ENCODE peak calls at places on chromosomes 11 and 22, in nine cellular contexts. V, Z, G, Y, J, O, N, K and R are unnamed samples.

GRCh38 chr22:40261783-40262182 is 84.1 kb downstream of the TNRC6B start:
- DNase-seq in N (no peak), K (no peak), Y (no peak), V (no peak), G (no peak), J (no peak), O (no peak), Z (no peak), R (no peak)

GRCh38 chr22:21568207-21569075 is 927 bp downstream of the UBE2L3 start:
- DNase-seq in J (peak), Y (no peak), V (peak), K (peak), N (no peak), G (no peak), Z (peak), O (peak), R (no peak)

GRCh38 chr11:75734491-75735180 is 17.0 kb downstream of the MOGAT2 start:
- DNase-seq in N (no peak), G (no peak), K (no peak), O (no peak), V (peak), Z (no peak), J (no peak), Y (no peak), R (no peak)

GRCh38 chr11:11569936-11570491 is 51.8 kb downstream of the GALNT18 start:
- DNase-seq in K (no peak), N (peak), O (no peak), J (peak), G (no peak), Z (no peak), Y (no peak), V (no peak), R (no peak)

GRCh38 chr11:18853086-18853720 is 61.6 kb upstream of the PTPN5 start:
- DNase-seq in V (no peak), N (no peak), G (no peak), Y (no peak), K (no peak), O (no peak), J (peak), Z (peak), R (no peak)

GRCh38 chr11:119975561-119976152 is 162.3 kb downstream of the TRIM29 start:
- DNase-seq in N (peak), Y (no peak), G (no peak), V (peak), Z (no peak), J (no peak), K (no peak), O (no peak), R (no peak)

GRCh38 chr22:46829140-46829891 is 66.9 kb downstream of the TBC1D22A start:
- DNase-seq in Y (no peak), V (no peak), G (peak), N (no peak), O (no peak), K (no peak), Z (peak), J (peak), R (no peak)

GRCh38 chr22:20664594-20664959 is 109.3 kb upstream of the SERPIND1 start:
- DNase-seq in Z (no peak), N (no peak), J (no peak), G (no peak), Y (no peak), V (no peak), O (no peak), K (no peak), R (no peak)

GRCh38 chr11:88680806-88681205 is 343.3 kb upstream of the CTSC start:
- DNase-seq in K (no peak), J (no peak), Z (peak), Y (no peak), V (no peak), G (no peak), O (no peak), N (no peak), R (no peak)

GRCh38 chr11:70755410-70756158 is 357.3 kb downstream of the CTTN start:
- DNase-seq in J (peak), Z (peak), G (peak), K (peak), O (peak), N (peak), V (peak), Y (peak), R (peak)

GRCh38 chr11:61553373-61554171 is 27.3 kb downstream of the SYT7 start:
- DNase-seq in J (peak), G (no peak), N (no peak), O (no peak), Y (no peak), V (no peak), Z (no peak), K (no peak), R (no peak)

GRCh38 chr11:74620537-74620936 is 28.2 kb downstream of the POLD3 start:
- DNase-seq in Z (no peak), O (no peak), Y (no peak), V (no peak), J (no peak), G (no peak), K (no peak), N (no peak), R (no peak)

GRCh38 chr11:62666259-62666926 is 1.3 kb downstream of the CSKMT start:
- DNase-seq in Y (no peak), N (no peak), Z (no peak), G (no peak), K (no peak), V (no peak), J (no peak), O (no peak), R (no peak)

GRCh38 chr11:70700871-70701270 is 302.5 kb downstream of the CTTN start:
- DNase-seq in J (no peak), Y (no peak), V (no peak), Z (no peak), O (no peak), N (no peak), K (no peak), G (no peak), R (no peak)

GRCh38 chr11:131385763-131386394 is 15.5 kb downstream of the NTM start:
- DNase-seq in K (no peak), N (no peak), V (no peak), J (no peak), O (no peak), G (no peak), Z (no peak), Y (no peak), R (no peak)

GRCh38 chr11:2077061-2077802 is 62.0 kb downstream of the IGF2 start:
- DNase-seq in Y (no peak), Z (peak), O (no peak), N (no peak), G (no peak), J (peak), V (no peak), K (peak), R (no peak)

GRCh38 chr11:8202428-8203160 is 33.8 kb upstream of the RIC3 start:
- DNase-seq in G (no peak), K (no peak), N (no peak), J (no peak), V (no peak), Z (no peak), O (no peak), Y (no peak), R (no peak)

GRCh38 chr11:7444582-7444981 is 40.7 kb upstream of the OLFML1 start:
- DNase-seq in Y (no peak), Z (no peak), K (no peak), V (no peak), J (no peak), N (no peak), G (peak), O (no peak), R (no peak)

GRCh38 chr22:44815099-44816070 is 63.0 kb downstream of the ARHGAP8 start:
- DNase-seq in Z (no peak), V (no peak), K (no peak), Y (no peak), O (no peak), J (no peak), N (peak), G (no peak), R (no peak)

GRCh38 chr11:72439455-72439854 is 5.1 kb upstream of the CLPB start:
- DNase-seq in K (no peak), O (no peak), N (no peak), V (no peak), J (peak), Z (peak), Y (no peak), G (peak), R (no peak)

GRCh38 chr22:37484115-37485005 is 1.8 kb downstream of the MFNG start:
- DNase-seq in N (peak), O (peak), V (no peak), G (no peak), Z (no peak), K (peak), Y (no peak), J (no peak), R (peak)

GRCh38 chr22:31846161-31847115 is 92.6 kb downstream of the DEPDC5 start:
- DNase-seq in Z (peak), G (no peak), Y (no peak), V (no peak), O (no peak), J (peak), N (no peak), K (peak), R (peak)

GRCh38 chr11:72821920-72822799 is 7.9 kb downstream of the ATG16L2 start:
- DNase-seq in N (peak), O (peak), Z (peak), J (peak), V (peak), G (peak), Y (peak), K (peak), R (peak)

GRCh38 chr22:32204856-32205722 is at the start of gene RFPL2:
- DNase-seq in Z (peak), G (peak), Y (no peak), N (no peak), O (no peak), V (peak), J (no peak), K (peak), R (no peak)

GRCh38 chr11:44943118-44943517 is 7.6 kb downstream of the TP53I11 start:
- DNase-seq in O (no peak), Y (no peak), V (peak), G (no peak), N (no peak), J (no peak), K (peak), Z (no peak), R (peak)

GRCh38 chr11:86571273-86571948 is 101.0 kb downstream of the ME3 start:
- DNase-seq in G (no peak), J (no peak), O (no peak), N (no peak), Y (no peak), Z (no peak), V (no peak), K (peak), R (no peak)